ENCODE peak calls at places on chromosomes 4 and X, in four cellular contexts. H is left ventricle myocardium inferior; Z is stimulated activated CD8-positive, alpha-beta memory T cell treated with anti-CD3 and anti-CD28 coated beads, Interleukin-7, amount 100 ng/mL, for 48 hours; N is stimulated activated CD4-positive, alpha-beta T cell treated with anti-CD3 and anti-CD28 coated beads, Interleukin-15, amount 100 ng/mL, for 1 hour. C is an unnamed sample.

GRCh38 chr4:105978684-105979296 is 83.5 kb downstream of the NPNT start:
- DNase-seq in H (no peak), Z (no peak), N (no peak), C (no peak)

GRCh38 chr4:21697583-21697982 is 251.0 kb downstream of the KCNIP4 start:
- DNase-seq in H (no peak), Z (no peak), N (no peak), C (no peak)

GRCh38 chr4:83267835-83268475 is 16.6 kb downstream of the COQ2 start:
- DNase-seq in H (no peak), Z (no peak), N (no peak), C (no peak)

GRCh38 chr4:159069922-159070321 is 33.0 kb upstream of the RAPGEF2 start:
- DNase-seq in H (no peak), Z (no peak), N (no peak), C (no peak)

GRCh38 chr4:2061208-2062131 is 2.3 kb downstream of the NAT8L start:
- DNase-seq in H (no peak), Z (no peak), N (no peak), C (no peak)

GRCh38 chr4:82898322-82899243 is 2.0 kb upstream of the THAP9 start:
- DNase-seq in H (no peak), Z (no peak), N (no peak), C (peak; percentile 50)

GRCh38 chr4:86432552-86433134 is 72.8 kb upstream of the MAPK10 start:
- DNase-seq in H (no peak), Z (no peak), N (no peak), C (no peak)

GRCh38 chrX:4550018-4550417 is 836.6 kb upstream of the PRKX start:
- DNase-seq in H (no peak), Z (no peak), N (no peak), C (no peak)

GRCh38 chr4:150318971-150319370 is 240.7 kb downstream of the DCLK2 start:
- DNase-seq in H (no peak), Z (no peak), N (no peak), C (no peak)

GRCh38 chrX:52979568-52979967 is 21.2 kb upstream of the FAM156A start:
- DNase-seq in H (no peak), Z (no peak), N (no peak), C (no peak)

GRCh38 chr4:83335691-83336090 is 1.0 kb upstream of the HPSE start:
- DNase-seq in H (no peak), Z (no peak), N (no peak), C (peak; percentile 17)

C was measured in AML-193.